ENCODE peak calls at places on chromosomes 7 and 10, in eight cellular contexts. H, G, I, L, A, K, T and F are unnamed samples.

GRCh38 chr10:48651293-48651692 is 33.4 kb upstream of the WDFY4 start:
- DNase-seq in H (no peak), G (no peak), I (no peak), L (no peak), A (no peak), K (no peak), T (no peak), F (no peak)

GRCh38 chr10:42691361-42692120 is 53.2 kb upstream of the ZNF33B start:
- DNase-seq in H (no peak), G (no peak), I (no peak), L (no peak), A (no peak), K (no peak), T (no peak), F (no peak)

GRCh38 chr10:22615819-22616499 is 98.4 kb downstream of the PIP4K2A start:
- DNase-seq in H (no peak), G (no peak), I (peak), L (no peak), A (no peak), K (peak), T (no peak), F (no peak)

GRCh38 chr7:99124636-99125504 is 19.0 kb downstream of the SMURF1 start:
- DNase-seq in H (no peak), G (no peak), I (no peak), L (no peak), A (no peak), K (no peak), T (no peak), F (no peak)

GRCh38 chr7:120774481-120774880 is 83.5 kb downstream of the TSPAN12 start:
- DNase-seq in H (no peak), G (no peak), I (no peak), L (no peak), A (no peak), K (no peak), T (peak), F (no peak)

GRCh38 chr7:123787227-123788007 is 38.6 kb upstream of the WASL start:
- DNase-seq in H (no peak), G (no peak), I (no peak), L (no peak), A (no peak), K (no peak), T (no peak), F (peak)

GRCh38 chr10:4902571-4903011 is 60.6 kb upstream of the AKR1C1 start:
- DNase-seq in H (no peak), G (no peak), I (no peak), L (peak), A (no peak), K (no peak), T (no peak), F (no peak)

GRCh38 chr10:116646502-116646901 is 25.7 kb downstream of the PNLIPRP2 start:
- DNase-seq in H (no peak), G (no peak), I (no peak), L (no peak), A (no peak), K (no peak), T (no peak), F (no peak)

GRCh38 chr10:132484922-132485321 is 52.7 kb upstream of the INPP5A start:
- DNase-seq in H (no peak), G (no peak), I (no peak), L (no peak), A (no peak), K (no peak), T (no peak), F (no peak)

GRCh38 chr10:93124580-93125318 is 51.1 kb downstream of the CYP26A1 start:
- DNase-seq in H (peak), G (no peak), I (peak), L (no peak), A (no peak), K (no peak), T (no peak), F (no peak)

GRCh38 chr10:80477-81105 is 31.5 kb upstream of the TUBB8 start:
- DNase-seq in H (no peak), G (no peak), I (no peak), L (no peak), A (no peak), K (no peak), T (no peak), F (no peak)

GRCh38 chr7:156058248-156058647 is 246.0 kb upstream of the SHH start:
- DNase-seq in H (no peak), G (no peak), I (no peak), L (no peak), A (no peak), K (no peak), T (no peak), F (no peak)

GRCh38 chr7:53101026-53101425 is 65.6 kb downstream of the POM121L12 start:
- DNase-seq in H (no peak), G (no peak), I (no peak), L (no peak), A (no peak), K (no peak), T (no peak), F (no peak)

GRCh38 chr10:44648691-44649090 is 262.4 kb upstream of the TMEM72 start:
- DNase-seq in H (no peak), G (no peak), I (no peak), L (peak), A (no peak), K (no peak), T (no peak), F (no peak)

GRCh38 chr7:130393799-130394411 is 13.6 kb downstream of the CPA1 start:
- DNase-seq in H (no peak), G (no peak), I (no peak), L (no peak), A (no peak), K (no peak), T (no peak), F (no peak)

GRCh38 chr7:33841658-33842057 is 63.7 kb upstream of the BMPER start:
- DNase-seq in H (no peak), G (no peak), I (no peak), L (peak), A (no peak), K (no peak), T (no peak), F (peak)

GRCh38 chr7:112994666-112995065 is 92.0 kb downstream of the GPR85 start:
- DNase-seq in H (no peak), G (no peak), I (no peak), L (peak), A (no peak), K (no peak), T (no peak), F (no peak)

GRCh38 chr10:88971668-88972067 is 18.9 kb upstream of the FAS start:
- DNase-seq in H (no peak), G (no peak), I (no peak), L (peak), A (no peak), K (no peak), T (no peak), F (no peak)

GRCh38 chr10:88964360-88964759 is 11.8 kb upstream of the ACTA2 start:
- DNase-seq in H (no peak), G (no peak), I (no peak), L (no peak), A (no peak), K (no peak), T (no peak), F (no peak)

GRCh38 chr10:88966785-88967184 is 14.2 kb upstream of the ACTA2 start:
- DNase-seq in H (no peak), G (no peak), I (no peak), L (no peak), A (no peak), K (peak), T (no peak), F (no peak)

GRCh38 chr10:88965016-88965415 is 12.4 kb upstream of the ACTA2 start:
- DNase-seq in H (no peak), G (no peak), I (no peak), L (peak), A (no peak), K (no peak), T (no peak), F (no peak)

DNA sequence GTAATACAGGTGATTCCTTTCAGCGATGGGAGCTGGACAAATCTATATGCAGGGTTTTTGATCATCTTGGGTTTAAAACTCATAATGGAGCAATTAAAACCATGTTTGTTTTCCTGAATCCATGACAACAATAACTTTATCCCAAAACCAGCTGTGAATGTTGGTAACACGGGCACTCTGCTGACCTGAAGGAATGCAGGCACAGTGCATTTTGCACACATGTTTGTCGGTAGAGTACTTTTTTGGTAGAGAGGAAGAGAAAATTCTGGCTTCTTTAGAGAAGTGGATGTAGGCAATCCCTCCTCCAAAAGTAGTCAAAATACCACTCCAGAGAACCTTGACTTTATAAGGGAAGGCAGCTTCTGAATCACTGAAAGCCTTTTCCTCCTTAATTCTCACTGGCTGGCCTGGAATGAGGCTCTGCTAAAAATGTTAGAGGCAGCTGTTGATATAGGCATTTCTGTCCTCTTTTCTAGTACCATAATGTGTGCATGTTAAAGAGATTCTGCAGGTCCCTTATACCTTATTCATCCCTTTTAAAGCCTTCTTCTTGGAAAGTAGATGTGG is 15.8 kb upstream of the ACTA2 start:
- DNase-seq in H (no peak), G (no peak), I (no peak), L (peak), A (no peak), K (no peak), T (no peak), F (no peak)
- H3K27ac ChIP-seq in H (no peak), G (no peak), I (no peak), L (peak), A (no peak), K (no peak), T (no peak), F (no peak)

GRCh38 chr10:80204193-80204714 is 1.1 kb downstream of the ANXA11 start:
- DNase-seq in H (no peak), G (peak), I (no peak), L (peak), A (no peak), K (no peak), T (peak), F (no peak)

GRCh38 chr10:80205478-80206276 is at the start of gene ANXA11:
- DNase-seq in H (peak), G (peak), I (peak), L (peak), A (peak), K (peak), T (peak), F (no peak)

GRCh38 chr10:80207768-80208385 is 2.5 kb upstream of the ANXA11 start:
- DNase-seq in H (no peak), G (no peak), I (no peak), L (no peak), A (no peak), K (no peak), T (no peak), F (no peak)

GRCh38 chr10:80204801-80205477 is 398 bp downstream of the ANXA11 start:
- DNase-seq in H (peak), G (peak), I (no peak), L (peak), A (peak), K (peak), T (peak), F (no peak)

GRCh38 chr10:80206277-80206655 is 929 bp upstream of the ANXA11 start:
- DNase-seq in H (no peak), G (no peak), I (no peak), L (no peak), A (no peak), K (no peak), T (no peak), F (no peak)
- H3K4me3 ChIP-seq in H (peak), G (peak), I (peak), L (peak), A (peak), K (peak), T (no peak), F (peak)

DNA sequence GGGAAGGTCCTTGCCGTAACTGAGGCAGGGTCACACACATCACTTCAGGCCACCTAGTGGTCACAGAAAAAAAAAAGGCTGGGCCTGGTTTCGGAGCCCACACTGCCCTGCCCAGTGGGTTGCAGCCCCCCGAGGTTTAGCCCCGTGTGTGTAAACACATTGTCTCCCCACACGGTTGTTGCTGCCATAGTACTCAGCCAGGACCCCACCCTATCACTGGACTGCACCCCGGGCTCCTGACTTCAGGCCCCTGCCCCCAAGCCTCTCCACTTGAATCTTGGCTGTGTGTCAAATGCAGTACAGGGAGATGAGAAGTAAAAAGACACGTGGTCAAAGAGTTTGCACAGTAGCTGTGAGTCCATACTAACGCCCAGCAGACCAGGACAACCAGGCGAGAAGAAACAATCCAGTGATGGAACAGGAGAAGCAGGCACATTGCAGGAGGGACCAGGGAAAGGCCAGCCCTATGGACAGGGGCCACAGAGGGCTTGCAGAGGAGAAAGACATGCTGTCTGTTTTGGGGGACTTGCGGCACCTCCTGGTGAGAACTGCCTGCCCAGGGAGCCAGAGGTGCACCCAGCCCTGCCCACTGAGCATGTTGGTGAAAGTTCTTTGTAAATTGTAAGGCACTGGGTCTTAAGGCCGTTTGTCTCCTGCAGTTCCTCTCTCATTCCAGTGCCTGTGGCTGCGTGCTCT is 91.3 kb upstream of the MACROH2A2 start:
- DNase-seq in H (no peak), G (peak), I (no peak), L (no peak), A (no peak), K (no peak), T (peak), F (no peak)
- H3K27ac ChIP-seq in H (no peak), G (no peak), I (no peak), L (no peak), A (no peak), K (no peak), T (no peak), F (no peak)

GRCh38 chr7:139747662-139748372 is 30.0 kb downstream of the HIPK2 start:
- DNase-seq in H (no peak), G (peak), I (no peak), L (no peak), A (no peak), K (no peak), T (no peak), F (no peak)
- H3K4me3 ChIP-seq in H (no peak), G (no peak), I (no peak), L (no peak), A (no peak), K (no peak), T (no peak), F (no peak)

DNA sequence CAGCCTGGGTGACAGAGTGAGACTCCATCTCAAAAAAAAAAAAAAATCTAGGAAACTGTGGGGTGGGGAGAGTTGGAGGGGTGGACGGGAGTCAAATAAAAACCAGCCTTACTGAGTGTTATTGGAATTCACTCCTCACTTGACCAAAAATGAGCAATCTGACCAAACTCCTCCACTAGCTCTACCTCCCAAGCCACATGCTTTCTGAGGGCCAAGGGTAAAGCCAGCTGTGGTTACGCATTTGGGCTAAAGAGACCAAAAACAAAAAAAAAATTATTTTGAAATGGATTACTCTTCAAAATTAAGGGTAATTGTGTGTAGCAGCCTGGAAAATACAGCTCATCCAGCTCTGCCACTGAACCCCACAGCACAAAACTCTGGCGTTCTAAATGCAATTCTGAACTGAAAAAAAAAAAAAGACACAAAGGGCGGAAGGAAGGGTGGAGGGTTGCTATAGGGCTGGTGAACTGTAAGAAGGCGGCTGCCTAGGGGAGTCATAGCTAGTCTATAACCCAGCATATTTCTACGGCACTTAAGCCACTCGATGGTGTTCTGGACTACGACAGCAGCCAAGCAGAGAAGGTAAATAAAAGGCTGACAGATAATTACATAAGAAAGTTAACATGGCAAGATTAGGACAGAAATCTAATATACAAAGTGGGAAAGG is 7.8 kb downstream of the ELMO1 start:
- DNase-seq in H (peak), G (no peak), I (no peak), L (no peak), A (no peak), K (peak), T (no peak), F (no peak)
- H3K27ac ChIP-seq in H (peak), G (no peak), I (no peak), L (no peak), A (no peak), K (peak), T (no peak), F (no peak)

DNA sequence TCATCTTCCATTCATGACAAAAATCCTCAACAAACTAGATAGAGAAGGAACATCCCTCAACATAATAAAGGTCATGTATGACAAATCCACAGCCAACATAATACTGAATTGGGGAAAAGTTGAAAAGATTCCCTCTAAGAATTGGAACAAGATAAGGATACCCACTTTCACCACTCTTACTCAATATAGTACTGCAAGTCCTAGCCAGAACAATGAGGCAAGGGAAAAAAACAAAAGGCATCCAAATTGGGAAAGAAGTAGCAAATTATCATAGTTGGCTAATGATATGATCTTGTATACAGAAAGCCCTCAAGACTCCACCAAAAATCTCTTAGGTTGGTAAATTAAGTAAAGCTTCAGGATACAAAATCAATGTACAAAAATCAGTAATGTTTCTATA is 4.7 kb downstream of the POT1 start:
- DNase-seq in H (no peak), G (no peak), I (no peak), L (no peak), A (no peak), K (no peak), T (no peak), F (no peak)
- H3K4me3 ChIP-seq in H (no peak), G (no peak), I (no peak), L (no peak), A (no peak), K (no peak), T (no peak), F (no peak)

DNA sequence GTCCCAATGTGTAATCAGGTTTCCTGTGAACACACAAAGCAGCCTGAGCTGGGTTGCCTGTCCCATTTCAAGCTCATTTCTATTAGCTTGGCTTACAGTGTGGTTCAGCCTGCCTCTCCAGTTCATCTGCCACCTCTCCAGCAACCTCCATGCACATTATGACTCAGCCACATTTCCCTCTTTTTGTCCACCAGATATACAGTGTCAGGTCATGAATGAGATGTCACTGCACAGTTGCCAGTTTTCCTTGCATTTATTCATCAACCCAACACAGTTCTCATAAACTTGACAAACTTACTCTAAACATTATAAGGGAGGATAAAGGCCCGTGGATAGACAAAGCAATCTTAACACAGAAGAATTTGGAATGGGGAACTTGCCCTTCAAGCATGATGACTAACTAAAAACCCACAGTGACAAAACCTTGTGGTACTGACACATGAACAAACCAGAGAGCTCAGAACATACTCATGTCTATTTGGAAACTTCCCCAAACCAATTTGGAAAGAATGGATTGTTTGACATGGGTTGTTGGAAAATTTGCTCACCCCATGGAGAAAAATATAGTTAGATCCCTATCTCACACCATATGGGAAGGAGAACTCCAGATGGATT is 2.5 kb upstream of the CFAP58 start:
- DNase-seq in H (no peak), G (no peak), I (no peak), L (peak), A (no peak), K (no peak), T (no peak), F (no peak)
- H3K27ac ChIP-seq in H (no peak), G (no peak), I (no peak), L (peak), A (no peak), K (peak), T (no peak), F (no peak)

GRCh38 chr7:47538846-47539311 is 43.0 kb downstream of the TNS3 start:
- DNase-seq in H (no peak), G (no peak), I (no peak), L (no peak), A (no peak), K (no peak), T (no peak), F (no peak)

GRCh38 chr7:47540387-47541093 is 41.4 kb downstream of the TNS3 start:
- DNase-seq in H (no peak), G (no peak), I (no peak), L (peak), A (no peak), K (no peak), T (no peak), F (no peak)

GRCh38 chr7:47542051-47542450 is 39.9 kb downstream of the TNS3 start:
- DNase-seq in H (no peak), G (no peak), I (no peak), L (no peak), A (no peak), K (no peak), T (no peak), F (no peak)

GRCh38 chr7:47539398-47540052 is 42.4 kb downstream of the TNS3 start:
- DNase-seq in H (no peak), G (no peak), I (no peak), L (peak), A (no peak), K (no peak), T (no peak), F (no peak)

DNA sequence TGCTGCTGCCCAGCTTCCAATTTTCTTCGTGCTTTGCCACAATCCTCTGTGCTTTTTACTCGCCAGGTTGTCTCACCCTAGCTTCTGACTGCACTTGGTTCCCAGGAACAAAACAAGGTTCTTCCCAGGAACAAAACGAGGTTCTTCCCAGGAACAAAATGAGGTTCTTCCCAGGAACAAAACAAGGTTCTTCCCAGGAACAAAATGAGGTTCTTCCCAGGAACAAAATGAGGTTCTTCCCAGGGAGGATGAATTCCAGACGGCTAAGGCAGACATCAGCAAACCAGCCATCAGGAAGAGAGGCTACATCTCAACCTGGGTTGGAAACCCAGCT is 41.9 kb downstream of the TNS3 start:
- DNase-seq in H (no peak), G (no peak), I (no peak), L (no peak), A (no peak), K (no peak), T (no peak), F (no peak)
- H3K4me3 ChIP-seq in H (no peak), G (no peak), I (no peak), L (peak), A (no peak), K (no peak), T (no peak), F (no peak)